ENCODE peak calls at places on chromosomes 1 and 21, in ten cellular contexts. O is ovary; H is MG63; Z is IMR-90; E is CD8-positive, alpha-beta memory T cell; F is fibroblast of the aortic adventitia; I is tibial artery; K is cardiac muscle cell; U is fibroblast of pulmonary artery; R is aorta. Y is an unnamed sample.

GRCh38 chr1:90671736-90672135 is 45.4 kb downstream of the BARHL2 start:
- DNase-seq in F (no peak), Z (no peak), K (no peak), R (no peak), I (no peak), O (no peak), H (no peak), E (no peak), U (no peak), Y (no peak)

GRCh38 chr21:33374080-33374873 is 28.9 kb upstream of the IFNGR2 start:
- DNase-seq in R (no peak), H (peak), K (peak), F (peak), I (peak), U (peak), O (peak), E (peak), Z (peak), Y (peak)

GRCh38 chr1:184158911-184159701 is 107.6 kb downstream of the TSEN15 start:
- DNase-seq in K (no peak), H (no peak), Z (no peak), E (no peak), U (no peak), F (no peak), R (no peak), O (no peak), I (no peak), Y (no peak)

GRCh38 chr1:207067695-207068094 is 14.6 kb downstream of the PFKFB2 start:
- DNase-seq in K (no peak), H (no peak), R (no peak), U (no peak), O (no peak), Z (no peak), F (no peak), E (no peak), I (no peak), Y (no peak)

GRCh38 chr1:110324667-110325066 is 14.5 kb upstream of the RBM15 start:
- DNase-seq in E (no peak), Z (no peak), K (no peak), F (no peak), H (no peak), O (no peak), I (no peak), R (no peak), U (no peak), Y (no peak)

GRCh38 chr1:25702101-25702775 is 85.6 kb downstream of the MAN1C1 start:
- DNase-seq in U (no peak), F (peak), K (no peak), Z (peak), R (no peak), O (no peak), E (no peak), I (no peak), H (no peak), Y (no peak)

GRCh38 chr1:111517464-111518225 is 14.2 kb upstream of the ADORA3 start:
- DNase-seq in O (no peak), Z (no peak), K (no peak), H (no peak), E (peak), I (no peak), R (no peak), F (no peak), U (no peak), Y (peak)

GRCh38 chr1:66330711-66331110 is 203.2 kb upstream of the SGIP1 start:
- DNase-seq in R (no peak), I (no peak), E (peak), K (no peak), O (no peak), F (peak), H (no peak), U (peak), Z (peak), Y (peak)

GRCh38 chr21:41874611-41875010 is 4.5 kb downstream of the PRDM15 start:
- DNase-seq in O (no peak), F (no peak), I (no peak), U (no peak), Z (no peak), K (no peak), E (no peak), H (no peak), R (no peak), Y (no peak)

GRCh38 chr1:19734472-19734999 is 65.2 kb downstream of the TMCO4 start:
- DNase-seq in F (peak), R (peak), Z (peak), O (no peak), H (peak), E (no peak), K (no peak), U (peak), I (peak), Y (no peak)

GRCh38 chr1:175232335-175232734 is 39.8 kb upstream of the KIAA0040 start:
- DNase-seq in R (no peak), U (no peak), F (no peak), O (no peak), H (no peak), E (no peak), K (no peak), Z (no peak), I (no peak), Y (no peak)

DNA sequence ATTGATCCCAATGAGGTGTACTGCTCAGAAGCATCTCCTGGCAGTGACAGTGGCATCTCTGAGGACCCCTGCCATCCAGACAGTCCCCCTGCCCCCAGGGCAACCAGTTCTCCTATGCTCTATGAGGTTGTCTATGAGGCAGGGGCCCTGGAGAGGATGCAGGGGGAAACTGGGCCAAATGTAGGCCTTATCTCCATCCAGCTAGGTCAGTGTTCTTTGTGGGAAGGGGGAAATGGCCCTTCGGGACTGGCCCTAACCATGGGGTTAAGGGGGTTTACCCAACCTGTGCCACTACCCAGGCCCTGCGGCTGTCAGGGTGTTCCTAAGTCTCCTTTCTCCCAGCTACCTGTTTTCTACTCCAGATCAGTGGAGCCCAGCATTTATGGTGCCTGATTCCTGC is 1.3 kb downstream of the CREB3L4 start:
- DNase-seq in F (no peak), H (no peak), I (no peak), R (no peak), U (no peak), Z (no peak), E (no peak), K (no peak), O (no peak), Y (no peak)
- H3K4me3 ChIP-seq in F (no peak), H (no peak), I (no peak), R (no peak), U (no peak), Z (no peak), E (no peak), K (peak), O (no peak), Y (no peak)

GRCh38 chr1:179815642-179816041 is 62.0 kb downstream of the TOR1AIP2 start:
- DNase-seq in O (no peak), Z (no peak), H (no peak), F (no peak), R (no peak), K (no peak), U (no peak), E (no peak), I (no peak), Y (no peak)
- H3K4me3 ChIP-seq in O (peak), Z (no peak), H (no peak), F (no peak), R (peak), K (peak), U (no peak), E (peak), I (peak), Y (no peak)

GRCh38 chr1:35120458-35121133 is 41.4 kb downstream of the ZMYM1 start:
- DNase-seq in U (peak), E (no peak), O (peak), I (no peak), Z (peak), F (peak), R (no peak), K (no peak), H (peak), Y (no peak)
- H3K4me3 ChIP-seq in U (peak), E (no peak), O (peak), I (peak), Z (peak), F (peak), R (peak), K (no peak), H (peak), Y (no peak)

DNA sequence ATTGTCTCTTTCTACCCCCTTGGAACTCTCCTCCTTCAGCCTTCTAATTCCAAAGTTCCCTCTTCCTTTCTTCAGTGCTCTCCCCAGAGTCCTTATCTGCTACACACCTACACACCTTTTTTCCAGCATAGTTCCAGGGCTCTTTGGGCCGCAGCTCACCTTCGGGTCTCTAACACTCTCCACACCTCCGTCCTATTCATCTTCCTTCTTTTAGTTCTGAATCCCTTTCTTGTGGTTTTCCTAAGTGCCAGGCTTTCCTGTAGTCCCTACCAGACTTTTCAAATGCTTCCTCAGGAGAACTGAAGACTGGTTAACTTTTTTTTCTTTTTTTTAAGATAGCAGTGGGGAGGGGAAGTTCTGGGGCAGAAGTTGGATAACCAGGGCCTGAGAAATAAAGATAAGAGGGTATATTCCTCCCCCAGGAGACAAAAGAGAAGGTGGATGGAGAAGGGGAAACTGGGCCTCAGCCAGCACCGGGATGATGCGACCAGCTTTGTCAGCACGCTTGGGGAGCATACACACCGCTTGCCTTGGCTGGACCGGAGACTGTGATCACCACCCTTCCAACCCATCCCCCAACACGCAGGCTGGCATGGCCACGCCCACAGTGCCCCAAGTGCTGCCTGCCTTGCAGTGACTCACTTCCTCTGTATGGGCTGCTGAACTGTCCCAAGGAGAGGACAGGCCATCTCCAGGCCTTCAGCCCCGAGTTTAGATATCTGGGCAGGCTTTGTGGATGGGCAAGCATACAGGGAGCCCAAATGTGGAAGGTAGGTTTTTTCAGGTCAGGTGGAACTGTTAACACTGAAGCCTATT is 2.5 kb upstream of the CERS2 start:
- DNase-seq in I (peak), H (peak), F (no peak), Z (no peak), R (peak), U (no peak), O (peak), E (peak), K (peak), Y (peak)
- H3K4me3 ChIP-seq in I (peak), H (peak), F (no peak), Z (no peak), R (no peak), U (no peak), O (no peak), E (peak), K (no peak), Y (peak)

GRCh38 chr1:209584186-209584776 is 767 bp downstream of the CAMK1G start:
- DNase-seq in O (no peak), E (no peak), K (no peak), U (no peak), H (no peak), R (no peak), F (no peak), I (no peak), Z (no peak), Y (no peak)

GRCh38 chr1:209585197-209585596 is 1.7 kb downstream of the CAMK1G start:
- DNase-seq in U (no peak), H (no peak), E (no peak), O (no peak), F (no peak), R (no peak), I (no peak), Z (no peak), K (no peak), Y (no peak)

GRCh38 chr1:209580577-209580976 is 2.9 kb upstream of the CAMK1G start:
- DNase-seq in E (no peak), K (no peak), I (no peak), Z (peak), O (no peak), R (no peak), H (no peak), U (no peak), F (peak), Y (no peak)

GRCh38 chr1:209585672-209586071 is 2.2 kb downstream of the CAMK1G start:
- DNase-seq in K (peak), U (peak), F (peak), I (no peak), E (no peak), H (peak), R (peak), Z (no peak), O (peak), Y (no peak)

DNA sequence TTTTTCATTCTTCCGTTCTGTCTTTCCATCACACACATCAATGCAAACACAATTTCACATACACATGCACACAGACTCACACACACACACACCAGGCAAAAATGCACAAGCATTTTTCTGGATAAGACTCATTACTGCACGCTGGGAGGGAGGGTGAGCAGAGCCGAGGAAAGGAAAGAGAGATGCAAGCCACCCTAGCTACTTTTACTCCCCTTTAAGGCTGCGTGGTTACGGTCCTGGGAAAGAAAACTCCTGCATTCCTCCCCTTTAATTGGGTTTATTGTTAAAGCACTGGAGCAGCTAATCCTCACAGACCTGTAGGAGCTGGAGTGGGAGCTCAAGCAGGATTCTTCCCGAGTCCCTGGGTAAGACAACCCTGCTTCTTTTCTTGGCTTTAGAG is at the start of gene CAMK1G:
- DNase-seq in U (peak), E (no peak), K (peak), R (no peak), F (peak), I (no peak), Z (peak), O (peak), H (no peak), Y (no peak)
- H3K4me3 ChIP-seq in U (peak), E (no peak), K (peak), R (no peak), F (no peak), I (no peak), Z (peak), O (peak), H (no peak), Y (no peak)

GRCh38 chr1:55010887-55011217 is 12.1 kb downstream of the BSND start:
- DNase-seq in H (no peak), O (no peak), Z (no peak), I (peak), K (no peak), R (peak), E (no peak), U (no peak), F (no peak), Y (no peak)

GRCh38 chr1:55018395-55018794 is 19.7 kb downstream of the BSND start:
- DNase-seq in I (no peak), H (no peak), O (no peak), U (no peak), Z (no peak), F (no peak), K (no peak), E (no peak), R (peak), Y (no peak)

GRCh38 chr1:55012661-55013060 is 13.9 kb downstream of the BSND start:
- DNase-seq in Z (no peak), I (peak), F (no peak), U (no peak), H (no peak), K (no peak), R (peak), O (no peak), E (no peak), Y (no peak)

GRCh38 chr1:55015731-55016620 is 17.2 kb downstream of the BSND start:
- DNase-seq in U (no peak), R (peak), Z (peak), I (peak), K (no peak), O (no peak), F (no peak), E (no peak), H (no peak), Y (no peak)

DNA sequence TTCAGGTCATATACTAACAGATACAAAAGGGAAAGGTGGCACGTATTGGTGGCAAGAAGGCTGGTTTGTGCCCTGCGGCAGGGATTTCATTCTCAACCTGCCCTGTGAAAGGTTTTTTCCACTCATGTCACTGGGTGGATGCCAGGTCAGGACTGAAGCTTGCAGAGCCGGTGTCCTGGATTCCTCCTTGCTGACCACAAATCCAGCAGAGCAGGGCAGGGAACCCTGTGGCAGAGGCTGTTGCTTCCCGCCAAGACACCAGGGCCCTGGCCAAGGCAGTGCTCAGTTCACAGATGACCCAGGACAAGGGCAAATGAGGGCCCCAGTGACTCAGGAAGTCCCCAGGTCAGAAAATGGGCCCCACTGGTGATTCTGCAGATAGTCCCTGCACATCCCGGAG is 16.4 kb downstream of the BSND start:
- DNase-seq in E (no peak), R (peak), I (peak), O (no peak), F (no peak), U (no peak), H (peak), Z (no peak), K (no peak), Y (no peak)
- H3K4me3 ChIP-seq in E (no peak), R (no peak), I (no peak), O (no peak), F (no peak), U (no peak), H (no peak), Z (no peak), K (no peak), Y (no peak)

DNA sequence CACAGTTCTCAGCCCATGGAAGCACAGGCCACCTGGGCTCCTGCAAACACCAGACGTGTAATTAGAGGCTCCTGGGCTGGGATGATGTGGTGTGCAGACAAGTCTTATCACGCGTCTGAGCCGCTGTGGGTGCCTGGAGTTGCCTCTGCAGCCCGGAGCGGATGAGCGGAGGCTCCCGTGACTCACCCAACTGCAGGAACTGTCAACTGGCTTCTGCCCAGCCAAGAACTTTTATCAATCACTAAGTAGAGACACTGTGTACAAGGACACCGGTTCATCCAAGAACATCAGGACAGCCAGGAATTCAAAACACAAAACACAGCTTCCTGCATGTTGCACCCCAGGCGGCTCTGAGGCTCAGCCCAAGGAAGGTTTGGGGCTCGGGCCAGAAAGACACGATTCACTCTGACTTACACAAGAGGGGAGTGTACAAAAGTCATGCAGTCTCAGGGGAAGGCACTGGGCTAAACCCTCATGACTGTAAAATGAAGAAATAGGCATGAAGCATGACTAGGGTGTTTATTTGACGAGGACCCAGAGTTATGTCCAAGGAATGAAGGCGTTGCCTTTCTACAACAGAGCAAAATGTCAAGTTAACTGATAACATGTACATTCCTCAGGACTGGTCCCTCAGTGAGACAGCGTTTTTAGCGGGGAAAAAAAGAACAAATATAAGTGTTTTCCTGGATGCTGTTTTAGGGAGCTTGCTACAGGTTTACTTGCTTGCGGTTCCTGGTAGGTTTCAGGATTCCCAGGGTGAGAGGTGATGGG is 21.1 kb downstream of the ERRFI1 start:
- DNase-seq in I (peak), U (peak), R (peak), Z (peak), E (no peak), K (peak), H (peak), F (peak), O (peak), Y (no peak)
- H3K4me3 ChIP-seq in I (no peak), U (no peak), R (no peak), Z (no peak), E (no peak), K (no peak), H (no peak), F (peak), O (peak), Y (no peak)

GRCh38 chr21:44911066-44911383 is 9.7 kb downstream of the ITGB2 start:
- DNase-seq in F (no peak), E (no peak), I (no peak), U (no peak), K (no peak), O (no peak), R (no peak), Z (no peak), H (no peak), Y (no peak)

GRCh38 chr21:44910229-44911065 is 10.3 kb downstream of the ITGB2 start:
- DNase-seq in I (no peak), U (no peak), R (no peak), O (no peak), Z (no peak), H (no peak), K (no peak), E (no peak), F (no peak), Y (no peak)

GRCh38 chr21:44912158-44912473 is 8.6 kb downstream of the ITGB2 start:
- DNase-seq in O (no peak), U (no peak), E (no peak), Z (no peak), I (no peak), K (no peak), R (no peak), H (no peak), F (no peak), Y (no peak)

GRCh38 chr21:44909719-44910118 is 11.0 kb downstream of the ITGB2 start:
- DNase-seq in U (no peak), R (no peak), O (no peak), Z (no peak), F (no peak), I (no peak), K (no peak), E (peak), H (no peak), Y (no peak)

GRCh38 chr21:44911384-44912157 is 9.1 kb downstream of the ITGB2 start:
- DNase-seq in Z (no peak), E (peak), I (peak), R (peak), U (no peak), F (no peak), O (no peak), K (no peak), H (peak), Y (peak)
- H3K4me3 ChIP-seq in Z (no peak), E (peak), I (no peak), R (no peak), U (no peak), F (no peak), O (no peak), K (no peak), H (no peak), Y (peak)

GRCh38 chr1:14946011-14946359 is 207.6 kb upstream of the TMEM51 start:
- DNase-seq in F (no peak), U (no peak), E (no peak), I (no peak), H (no peak), K (no peak), R (no peak), Z (no peak), O (no peak), Y (no peak)
- H3K4me3 ChIP-seq in F (peak), U (no peak), E (no peak), I (peak), H (peak), K (no peak), R (peak), Z (peak), O (no peak), Y (no peak)

Y was measured in Jurkat, Clone E6-1.